ENCODE peak calls at places on chromosome 5, in five cellular contexts. Y, I, T, S and D are unnamed samples.

GRCh38 chr5:142390303-142390840 is 65.6 kb upstream of the SPRY4 start:
- DNase-seq in Y (no peak), S (peak), I (no peak), T (no peak), D (no peak)

GRCh38 chr5:23139338-23140171 is 286.4 kb upstream of the CDH12 start:
- DNase-seq in T (no peak), I (no peak), S (no peak), Y (no peak), D (no peak)

GRCh38 chr5:174903333-174903732 is 179.0 kb downstream of the MSX2 start:
- DNase-seq in I (no peak), T (no peak), S (no peak), Y (no peak), D (no peak)

GRCh38 chr5:166073921-166074838 is 2217.3 kb upstream of the WWC1 start:
- DNase-seq in Y (no peak), T (no peak), I (no peak), S (no peak), D (no peak)

GRCh38 chr5:16970260-16970659 is 34.2 kb upstream of the MYO10 start:
- DNase-seq in Y (no peak), T (no peak), I (no peak), S (no peak), D (no peak)

GRCh38 chr5:135183464-135183863 is 149.4 kb upstream of the PITX1 start:
- DNase-seq in S (no peak), Y (no peak), I (no peak), T (no peak), D (no peak)

GRCh38 chr5:178349147-178349527 is 116.5 kb upstream of the PHYKPL start:
- DNase-seq in Y (peak), T (no peak), I (no peak), S (no peak), D (peak)

GRCh38 chr5:174567506-174568141 is 156.8 kb upstream of the MSX2 start:
- DNase-seq in I (no peak), T (no peak), Y (no peak), S (no peak), D (no peak)

GRCh38 chr5:163915481-163915961 is 410.1 kb downstream of the MAT2B start:
- DNase-seq in Y (peak), I (no peak), S (no peak), T (peak), D (no peak)

GRCh38 chr5:34652916-34653315 is 3.2 kb upstream of the RAI14 start:
- DNase-seq in Y (no peak), T (peak), I (no peak), S (peak), D (no peak)

GRCh38 chr5:55402199-55402598 is 94.4 kb downstream of the MTREX start:
- DNase-seq in I (no peak), Y (no peak), S (no peak), T (no peak), D (no peak)
- TF ChIP-seq CTCF in I (no peak), Y (no peak), S (peak), T (no peak), D (peak)

GRCh38 chr5:55226934-55227737 is at the start of gene MCIDAS:
- DNase-seq in S (no peak), I (peak), T (no peak), Y (peak), D (no peak)

GRCh38 chr5:55223988-55224240 is 3.2 kb downstream of the MCIDAS start:
- DNase-seq in I (no peak), Y (no peak), S (no peak), T (no peak), D (no peak)

GRCh38 chr5:55225346-55225745 is 1.8 kb downstream of the MCIDAS start:
- DNase-seq in I (no peak), T (no peak), Y (no peak), S (no peak), D (no peak)

GRCh38 chr5:55227738-55228430 is 769 bp upstream of the MCIDAS start:
- DNase-seq in T (no peak), S (no peak), I (no peak), Y (no peak), D (no peak)

DNA sequence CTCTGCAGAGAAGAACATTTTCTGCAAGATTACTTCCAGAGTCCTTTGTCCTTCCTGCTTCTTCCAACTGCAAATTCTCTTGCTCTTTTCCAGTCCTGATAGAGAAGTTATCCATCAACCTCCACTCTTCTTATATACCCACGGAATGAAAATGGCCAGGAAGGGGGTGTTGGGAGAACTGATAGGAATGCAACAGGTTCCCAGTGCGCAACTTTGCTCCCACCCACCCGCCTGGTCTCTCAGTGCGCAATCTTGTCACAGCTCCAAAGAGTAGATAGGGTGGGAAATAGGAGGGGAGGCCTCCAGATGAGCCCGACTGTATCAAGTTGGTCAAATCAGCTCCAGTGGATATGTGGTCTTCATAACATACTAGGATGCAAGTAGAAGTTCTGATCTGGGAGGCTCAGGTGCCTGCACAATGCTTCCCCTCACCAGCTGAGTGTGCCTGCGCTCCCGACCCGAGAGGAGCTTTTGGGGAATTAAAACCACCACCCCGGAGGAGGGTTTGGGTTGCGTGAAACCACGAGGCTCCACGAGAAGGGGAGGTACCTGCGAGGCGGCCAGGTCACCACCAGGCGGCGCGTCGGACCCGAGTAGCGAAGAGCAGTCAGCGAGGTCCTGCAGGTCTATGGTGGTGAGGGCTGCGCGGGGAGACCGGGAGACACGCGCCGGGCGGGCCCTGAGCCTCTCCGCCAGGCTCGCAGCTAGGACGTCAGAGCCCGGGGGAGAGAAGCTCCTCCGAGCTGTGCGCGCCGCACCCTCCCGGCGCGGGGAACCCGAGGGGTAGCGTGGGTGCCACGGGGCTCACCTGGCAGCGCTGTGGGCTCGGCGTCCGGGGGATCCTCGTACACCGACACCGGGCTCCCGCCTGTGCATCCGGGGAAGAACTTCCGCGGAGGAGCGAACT is 835 bp downstream of the MCIDAS start:
- DNase-seq in S (peak), Y (peak), T (no peak), I (peak), D (no peak)
- TF ChIP-seq CTCF in S (peak), Y (peak), T (peak), I (peak), D (peak)

DNA sequence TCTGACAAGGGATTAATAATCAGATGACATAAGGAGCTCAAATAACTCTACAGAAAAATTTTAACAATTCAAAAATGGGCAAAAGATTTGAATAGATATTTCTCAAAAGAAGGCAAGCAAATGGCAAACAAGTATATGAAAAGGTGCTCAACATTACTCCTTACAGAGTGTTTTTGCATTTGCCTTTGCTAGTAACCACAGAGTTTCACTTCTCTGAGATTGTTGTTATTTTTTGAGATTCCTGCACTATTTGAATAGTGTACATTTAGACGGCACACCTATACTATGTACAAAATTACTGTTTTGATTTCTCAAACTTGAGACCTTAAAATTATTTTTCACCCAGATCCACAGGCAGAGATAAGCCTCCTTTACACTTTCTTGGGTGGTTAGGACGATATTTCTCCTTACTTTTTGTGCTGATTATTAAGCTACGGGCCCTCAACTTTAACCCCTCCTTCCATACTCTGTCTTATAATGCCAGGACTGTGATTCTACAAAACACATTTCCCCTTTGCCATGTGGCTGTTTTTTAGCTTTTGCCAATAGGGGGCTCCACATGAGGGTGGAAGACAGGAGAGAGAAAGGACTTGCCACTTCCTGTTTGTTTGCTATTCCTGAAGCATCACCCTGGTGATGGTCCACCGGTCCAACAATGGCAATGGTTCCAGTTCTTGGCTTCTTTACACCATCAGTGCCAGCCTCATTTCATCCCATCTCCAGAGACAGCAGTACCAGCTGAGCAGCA is 65.0 kb upstream of the DAP start:
- DNase-seq in T (no peak), Y (no peak), S (no peak), I (no peak), D (no peak)
- TF ChIP-seq CTCF in T (no peak), Y (no peak), S (no peak), I (no peak), D (peak)

DNA sequence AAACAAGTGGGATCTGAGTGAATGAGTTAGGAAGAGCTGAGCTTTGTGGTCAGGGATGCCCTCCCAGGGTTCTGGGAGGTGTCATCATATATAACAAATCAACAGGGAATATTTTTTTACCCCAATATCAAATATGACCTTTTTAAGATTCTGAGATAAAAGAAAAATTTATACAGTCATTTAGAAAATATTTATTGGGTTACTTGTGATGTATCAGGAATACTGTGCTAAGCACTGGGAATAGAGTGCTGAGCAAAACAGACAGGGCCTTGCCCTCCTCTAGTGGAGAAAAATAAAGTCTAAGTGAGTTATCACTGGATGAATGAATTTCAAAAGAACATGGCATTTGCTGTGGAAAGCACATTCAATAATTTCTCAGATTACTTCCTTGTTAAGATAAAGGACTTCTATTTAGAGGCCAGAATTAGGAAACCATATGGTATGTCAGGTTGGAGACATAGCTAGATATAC is 102.9 kb downstream of the BOD1 start:
- DNase-seq in Y (no peak), T (peak), S (peak), I (no peak), D (no peak)
- TF ChIP-seq CTCF in Y (no peak), T (no peak), S (peak), I (no peak), D (peak)

GRCh38 chr5:148688787-148689186 is 34.5 kb upstream of the HTR4 start:
- DNase-seq in T (no peak), S (no peak), Y (no peak), I (no peak), D (no peak)

GRCh38 chr5:148687871-148688270 is 33.5 kb upstream of the HTR4 start:
- DNase-seq in T (no peak), I (no peak), Y (no peak), S (no peak), D (no peak)

GRCh38 chr5:148684528-148684927 is 30.2 kb upstream of the HTR4 start:
- DNase-seq in T (no peak), S (peak), I (no peak), Y (no peak), D (no peak)

GRCh38 chr5:148685520-148686134 is 31.3 kb upstream of the HTR4 start:
- DNase-seq in Y (no peak), T (peak), S (peak), I (no peak), D (no peak)

GRCh38 chr5:148687427-148687826 is 33.1 kb upstream of the HTR4 start:
- DNase-seq in S (no peak), Y (no peak), I (no peak), T (no peak), D (no peak)
- TF ChIP-seq CTCF in S (peak), Y (no peak), I (no peak), T (peak), D (peak)

DNA sequence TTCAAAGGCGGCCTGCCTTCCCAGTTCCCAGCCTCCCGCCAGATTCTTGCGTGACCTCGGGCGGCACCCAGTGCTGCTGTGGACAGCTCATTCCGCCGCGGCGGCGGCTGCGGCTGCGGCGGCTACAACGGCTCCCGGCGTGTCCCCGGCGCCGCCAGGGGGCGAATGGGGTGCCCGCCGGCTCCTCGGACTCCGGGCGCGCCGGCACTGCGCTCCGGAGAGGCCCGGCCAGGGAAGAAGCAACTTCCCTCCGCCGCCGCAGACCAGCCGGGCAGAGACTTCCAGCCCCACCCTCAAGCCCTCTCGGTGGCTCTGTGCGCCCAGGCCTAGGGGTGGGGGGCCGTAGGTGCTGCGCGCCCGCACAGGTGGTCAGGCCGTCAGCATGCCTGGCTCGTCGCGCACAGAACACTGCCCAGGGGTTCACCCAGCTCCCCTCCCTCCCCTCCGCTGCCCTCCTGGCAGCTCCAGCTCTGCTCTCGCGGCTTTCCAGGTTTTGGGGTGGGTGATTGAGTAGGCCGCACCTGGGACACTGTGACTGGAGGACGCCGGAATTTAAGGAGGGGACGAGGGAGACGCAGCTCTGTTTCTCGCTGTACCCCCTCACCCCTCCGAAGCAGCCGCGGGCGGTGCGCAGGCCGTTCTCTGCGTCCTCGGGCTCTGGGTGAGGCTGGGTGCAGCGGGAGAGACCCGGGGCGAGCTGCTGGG is 20.2 kb downstream of the IGIP start:
- DNase-seq in Y (peak), S (peak), T (peak), I (peak), D (no peak)
- TF ChIP-seq CTCF in Y (peak), S (peak), T (peak), I (peak), D (peak)

GRCh38 chr5:6780802-6781391 is 67.7 kb downstream of the TENT4A start:
- DNase-seq in S (no peak), I (no peak), Y (no peak), T (no peak), D (no peak)
- TF ChIP-seq CTCF in S (peak), I (peak), Y (peak), T (peak), D (peak)